ENCODE peak calls at places on chromosomes 11 and 22, in ten cellular contexts. A is pancreas; O is naive thymus-derived CD4-positive, alpha-beta T cell; V is IMR-90; F is WTC11; P is T-cell; U is AG08396; Y is endothelial cell; X is NCI-H460; Q is small intestine. E is an unnamed sample.

GRCh38 chr11:95443386-95443785 is 212.4 kb upstream of the SESN3 start:
- DNase-seq in A (no peak), O (no peak), V (no peak), F (no peak), P (no peak), U (no peak), Y (no peak), X (no peak), Q (peak; percentile 21), E (no peak)

GRCh38 chr22:48307941-48308340 is 1519.7 kb downstream of the BRD1 start:
- DNase-seq in A (no peak), O (no peak), V (no peak), F (no peak), P (no peak), U (no peak), Y (no peak), X (no peak), Q (no peak), E (no peak)

GRCh38 chr11:117876341-117877119 is at the start of gene FXYD6:
- DNase-seq in A (no peak), O (no peak), V (no peak), F (peak; percentile 71), P (no peak), U (no peak), Y (peak; percentile 41), X (no peak), Q (no peak), E (peak; percentile 76)

GRCh38 chr11:64331569-64332371 is 8.2 kb upstream of the CCDC88B start:
- DNase-seq in A (peak; percentile 87), O (peak; percentile 33), V (peak; percentile 87), F (peak; percentile 65), P (peak; percentile 59), U (peak; percentile 88), Y (peak; percentile 51), X (peak; percentile 83), Q (peak; percentile 93), E (peak; percentile 73)

GRCh38 chr11:23103403-23103802 is 243.1 kb upstream of the CCDC179 start:
- DNase-seq in A (no peak), O (no peak), V (peak; percentile 76), F (no peak), P (no peak), U (peak; percentile 5), Y (no peak), X (no peak), Q (no peak), E (no peak)

GRCh38 chr22:44520695-44521094 is 22.7 kb upstream of the RTL6 start:
- DNase-seq in A (no peak), O (no peak), V (peak; percentile 35), F (no peak), P (no peak), U (no peak), Y (no peak), X (no peak), Q (no peak), E (no peak)

GRCh38 chr11:61375709-61376108 is 13.5 kb downstream of the TMEM138 start:
- DNase-seq in A (no peak), O (no peak), V (no peak), F (no peak), P (no peak), U (no peak), Y (no peak), X (no peak), Q (no peak), E (no peak)

GRCh38 chr22:48841881-48842582 is 985.6 kb downstream of the BRD1 start:
- DNase-seq in A (no peak), O (no peak), V (no peak), F (no peak), P (no peak), U (no peak), Y (no peak), X (no peak), Q (no peak), E (no peak)

GRCh38 chr11:69572233-69572860 is 68.6 kb upstream of the CCND1 start:
- DNase-seq in A (no peak), O (no peak), V (no peak), F (no peak), P (no peak), U (no peak), Y (no peak), X (no peak), Q (no peak), E (no peak)

GRCh38 chr11:80838153-80838552 is 1397.3 kb upstream of the TENM4 start:
- DNase-seq in A (no peak), O (no peak), V (no peak), F (no peak), P (no peak), U (no peak), Y (no peak), X (no peak), Q (no peak), E (no peak)

GRCh38 chr22:41043727-41044126 is 48.7 kb upstream of the EP300 start:
- DNase-seq in A (no peak), O (no peak), V (no peak), F (no peak), P (no peak), U (no peak), Y (no peak), X (no peak), Q (no peak), E (no peak)

GRCh38 chr11:118319031-118319814 is 14.7 kb downstream of the CD3E start:
- DNase-seq in A (no peak), O (no peak), V (no peak), F (no peak), P (no peak), U (no peak), Y (no peak), X (no peak), Q (no peak), E (no peak)

GRCh38 chr22:18114495-18114894 is 3.9 kb downstream of the TUBA8 start:
- DNase-seq in A (no peak), O (no peak), V (no peak), F (no peak), P (no peak), U (no peak), Y (no peak), X (no peak), Q (no peak), E (no peak)

GRCh38 chr11:27203077-27203476 is 159.9 kb downstream of the CCDC34 start:
- DNase-seq in A (no peak), O (no peak), V (no peak), F (no peak), P (no peak), U (no peak), Y (no peak), X (no peak), Q (no peak), E (no peak)

GRCh38 chr11:74069146-74070046 is 60.5 kb upstream of the UCP3 start:
- DNase-seq in A (no peak), O (no peak), V (peak; percentile 41), F (no peak), P (no peak), U (no peak), Y (no peak), X (no peak), Q (no peak), E (no peak)

GRCh38 chr11:117966908-117967307 is 19.3 kb upstream of the IL10RA start:
- DNase-seq in A (no peak), O (no peak), V (no peak), F (no peak), P (no peak), U (no peak), Y (no peak), X (no peak), Q (no peak), E (no peak)

GRCh38 chr11:35752115-35752514 is 89.5 kb downstream of the TRIM44 start:
- DNase-seq in A (no peak), O (no peak), V (peak; percentile 18), F (no peak), P (no peak), U (no peak), Y (no peak), X (no peak), Q (no peak), E (no peak)

GRCh38 chr11:68659158-68659921 is 25.0 kb upstream of the GAL start:
- DNase-seq in A (no peak), O (no peak), V (peak; percentile 97), F (no peak), P (no peak), U (peak; percentile 94), Y (no peak), X (no peak), Q (no peak), E (peak; percentile 25)

GRCh38 chr11:70494559-70495350 is 96.4 kb downstream of the CTTN start:
- DNase-seq in A (no peak), O (no peak), V (no peak), F (no peak), P (no peak), U (no peak), Y (no peak), X (no peak), Q (no peak), E (no peak)

GRCh38 chr22:25390297-25391240 is 171.1 kb downstream of the CRYBB2 start:
- DNase-seq in A (no peak), O (no peak), V (no peak), F (no peak), P (no peak), U (no peak), Y (no peak), X (no peak), Q (no peak), E (no peak)

E was measured in H9.